ENCODE peak calls at places on chromosomes 2 and 18, in five cellular contexts. D is activated CD8-positive, alpha-beta T cell treated with anti-CD3 and anti-CD28 coated beads for 36 hours; N is AG08396; U is effector CD4-positive, alpha-beta T cell; J is GM19239. F is an unnamed sample.
A peak's percentile ranks its signal among the peaks of the same experiment; 100 is the strongest.

GRCh38 chr2:211745295-211746097 is 793.1 kb downstream of the ERBB4 start:
- DNase-seq in U (no peak), N (peak; percentile 56), J (peak; percentile 9), D (peak; percentile 29), F (peak; percentile 33)

GRCh38 chr2:238228700-238229099 is 11.1 kb downstream of the HES6 start:
- DNase-seq in N (no peak), U (no peak), J (no peak), D (no peak), F (no peak)

GRCh38 chr2:13230221-13230620 is 513.5 kb downstream of the TRIB2 start:
- DNase-seq in U (no peak), N (no peak), D (no peak), J (no peak), F (peak; percentile 0)

GRCh38 chr2:45968946-45969584 is 317.6 kb downstream of the PRKCE start:
- DNase-seq in J (no peak), D (no peak), N (no peak), U (no peak), F (no peak)

GRCh38 chr2:99656938-99657337 is 167.1 kb upstream of the REV1 start:
- DNase-seq in N (no peak), U (no peak), D (no peak), J (no peak), F (no peak)

GRCh38 chr18:77087391-77088141 is 45.0 kb downstream of the MBP start:
- DNase-seq in D (no peak), J (no peak), N (peak; percentile 67), U (no peak), F (no peak)

GRCh38 chr2:69132960-69133590 is 120.1 kb downstream of the ANTXR1 start:
- DNase-seq in N (no peak), J (no peak), U (no peak), D (no peak), F (no peak)

GRCh38 chr2:84459028-84459943 is at the start of gene SUCLG1:
- DNase-seq in N (peak; percentile 90), J (peak; percentile 78), D (peak; percentile 91), U (peak; percentile 81), F (peak; percentile 92)

GRCh38 chr2:237490009-237490804 is 3.2 kb downstream of the MLPH start:
- DNase-seq in D (no peak), U (no peak), J (no peak), N (no peak), F (no peak)

GRCh38 chr2:67845557-67846114 is 217.2 kb downstream of the C1D start:
- DNase-seq in D (no peak), J (no peak), U (no peak), N (no peak), F (no peak)

GRCh38 chr2:44351088-44351487 is 10.2 kb downstream of the PREPL start:
- DNase-seq in J (no peak), U (no peak), D (no peak), N (peak; percentile 10), F (no peak)

GRCh38 chr2:13003500-13003899 is 286.8 kb downstream of the TRIB2 start:
- DNase-seq in D (no peak), N (no peak), J (no peak), U (no peak), F (no peak)

GRCh38 chr2:57892920-57893319 is 153.7 kb upstream of the VRK2 start:
- DNase-seq in N (no peak), J (no peak), U (no peak), D (no peak), F (no peak)

GRCh38 chr2:140604096-140604495 is 1526.7 kb downstream of the LRP1B start:
- DNase-seq in U (no peak), N (no peak), J (no peak), D (no peak), F (no peak)

GRCh38 chr2:235116885-235117492 is 165.2 kb downstream of the SH3BP4 start:
- DNase-seq in U (no peak), D (no peak), N (peak; percentile 44), J (no peak), F (peak; percentile 33)

GRCh38 chr2:39679805-39680204 is 14.1 kb downstream of the TMEM178A start:
- DNase-seq in D (no peak), J (no peak), N (no peak), U (no peak), F (no peak)

GRCh38 chr18:27363918-27364317 is 178.8 kb upstream of the CHST9 start:
- DNase-seq in U (no peak), N (no peak), D (no peak), J (no peak), F (no peak)

GRCh38 chr2:224222320-224222719 is 179.6 kb downstream of the FAM124B start:
- DNase-seq in J (no peak), D (no peak), U (no peak), N (no peak), F (no peak)

GRCh38 chr2:13492262-13492661 is 775.5 kb downstream of the TRIB2 start:
- DNase-seq in N (no peak), U (no peak), J (no peak), D (no peak), F (no peak)

GRCh38 chr2:143759455-143759854 is 630.2 kb downstream of the ARHGAP15 start:
- DNase-seq in N (no peak), U (no peak), J (no peak), D (no peak), F (no peak)

GRCh38 chr2:203532957-203533695 is 2.0 kb downstream of the RAPH1 start:
- DNase-seq in U (no peak), D (peak; percentile 9), J (no peak), N (peak; percentile 33), F (peak; percentile 37)

F was measured in HTR-8/SVneo.